ENCODE peak calls at places on chromosomes 7 and 10, in seven cellular contexts. V is GM03348; U is Calu3; B is GM04504; M is cardiac fibroblast; K is stimulated activated CD4-positive, alpha-beta T cell treated with anti-CD3 and anti-CD28 coated beads, Interleukin-12 subunit alpha, Interleukin-12 subunit beta, amount 100 ng/mL, for 4 hours; F is CD4-positive, alpha-beta memory T cell. I is an unnamed sample.

GRCh38 chr7:140084142-140084655 is 21.4 kb upstream of the PARP12 start:
- DNase-seq in V (no peak), U (no peak), B (no peak), M (no peak), K (no peak), F (no peak), I (no peak)

GRCh38 chr7:26782501-26782900 is 81.9 kb downstream of the SKAP2 start:
- DNase-seq in V (no peak), U (no peak), B (no peak), M (no peak), K (no peak), F (no peak), I (no peak)

GRCh38 chr10:14459670-14460069 is 128.9 kb upstream of the FRMD4A start:
- DNase-seq in V (no peak), U (no peak), B (no peak), M (no peak), K (no peak), F (no peak), I (no peak)

GRCh38 chr10:60434418-60435046 is 44.9 kb upstream of the ANK3 start:
- DNase-seq in V (peak), U (peak), B (peak), M (peak), K (no peak), F (peak), I (peak)

GRCh38 chr10:46306550-46307184 is 19.9 kb downstream of the ANTXRL start:
- DNase-seq in V (no peak), U (no peak), B (no peak), M (no peak), K (no peak), F (no peak), I (no peak)

GRCh38 chr7:6221340-6222319 is 50.8 kb downstream of the CYTH3 start:
- DNase-seq in V (no peak), U (no peak), B (no peak), M (peak), K (peak), F (peak), I (no peak)

GRCh38 chr10:92773776-92774175 is 74.5 kb upstream of the EXOC6 start:
- DNase-seq in V (no peak), U (no peak), B (no peak), M (peak), K (no peak), F (no peak), I (no peak)

GRCh38 chr7:27262121-27262520 is 19.5 kb downstream of the EVX1 start:
- DNase-seq in V (no peak), U (no peak), B (no peak), M (no peak), K (no peak), F (no peak), I (no peak)

GRCh38 chr7:47525066-47525623 is 56.8 kb downstream of the TNS3 start:
- DNase-seq in V (no peak), U (no peak), B (no peak), M (no peak), K (no peak), F (no peak), I (no peak)

GRCh38 chr10:57098146-57098545 is 737.1 kb upstream of the ZWINT start:
- DNase-seq in V (no peak), U (no peak), B (no peak), M (no peak), K (no peak), F (no peak), I (no peak)